ENCODE peak calls at places on chromosomes 16 and 17, in ten cellular contexts. I, A, O, M, S, W, R, F, J and E are unnamed samples.

GRCh38 chr16:22933173-22933572 is 119.2 kb downstream of the HS3ST2 start:
- DNase-seq in I (no peak), A (no peak), O (no peak), M (no peak), S (no peak), W (peak; percentile 10), R (no peak), F (no peak), J (no peak), E (no peak)

GRCh38 chr16:88333645-88334516 is 48.9 kb upstream of the ZNF469 start:
- DNase-seq in I (no peak), A (no peak), O (no peak), M (no peak), S (no peak), W (no peak), R (no peak), F (no peak), J (no peak), E (no peak)

GRCh38 chr17:35748323-35748960 is 4.6 kb downstream of the GAS2L2 start:
- DNase-seq in I (no peak), A (no peak), O (no peak), M (no peak), S (peak; percentile 43), W (no peak), R (no peak), F (no peak), J (no peak), E (no peak)

GRCh38 chr17:2419526-2419925 is 18.7 kb upstream of the MNT start:
- DNase-seq in I (no peak), A (no peak), O (no peak), M (no peak), S (no peak), W (no peak), R (no peak), F (no peak), J (no peak), E (no peak)

GRCh38 chr17:76004750-76005262 is 4.2 kb downstream of the CDK3 start:
- DNase-seq in I (no peak), A (no peak), O (no peak), M (no peak), S (no peak), W (peak; percentile 53), R (peak; percentile 81), F (no peak), J (no peak), E (no peak)

GRCh38 chr16:930076-930475 is 40.7 kb downstream of the LMF1 start:
- DNase-seq in I (no peak), A (no peak), O (no peak), M (no peak), S (no peak), W (no peak), R (no peak), F (no peak), J (peak; percentile 7), E (no peak)

GRCh38 chr16:12573300-12573699 is 230.4 kb downstream of the CPPED1 start:
- DNase-seq in I (no peak), A (no peak), O (no peak), M (no peak), S (no peak), W (no peak), R (no peak), F (no peak), J (peak; percentile 57), E (no peak)

GRCh38 chr17:7478276-7479138 is 924 bp downstream of the ZBTB4 start:
- DNase-seq in I (no peak), A (no peak), O (peak; percentile 24), M (peak; percentile 10), S (peak; percentile 50), W (no peak), R (peak; percentile 24), F (no peak), J (peak; percentile 77), E (no peak)

GRCh38 chr17:3801792-3802191 is 804 bp upstream of the ITGAE start:
- DNase-seq in I (no peak), A (no peak), O (no peak), M (no peak), S (no peak), W (no peak), R (no peak), F (no peak), J (no peak), E (no peak)

GRCh38 chr17:61456688-61457225 is 4.5 kb downstream of the TBX4 start:
- DNase-seq in I (no peak), A (no peak), O (no peak), M (no peak), S (no peak), W (no peak), R (no peak), F (no peak), J (no peak), E (no peak)

GRCh38 chr17:43720311-43721060 is 38.1 kb downstream of the SOST start:
- DNase-seq in I (no peak), A (peak; percentile 27), O (no peak), M (no peak), S (peak; percentile 73), W (peak; percentile 77), R (peak; percentile 58), F (peak; percentile 54), J (peak; percentile 92), E (no peak)

GRCh38 chr17:66963521-66964082 is 905 bp upstream of the CACNG4 start:
- DNase-seq in I (no peak), A (no peak), O (no peak), M (no peak), S (no peak), W (no peak), R (no peak), F (no peak), J (no peak), E (no peak)

GRCh38 chr17:81335388-81336157 is 40.5 kb upstream of the SLC38A10 start:
- DNase-seq in I (no peak), A (no peak), O (no peak), M (no peak), S (no peak), W (no peak), R (no peak), F (no peak), J (no peak), E (no peak)

GRCh38 chr16:71424626-71425025 is 17.2 kb downstream of the TLE7 start:
- DNase-seq in I (no peak), A (no peak), O (no peak), M (no peak), S (no peak), W (no peak), R (no peak), F (no peak), J (no peak), E (no peak)